ENCODE peak calls at places on chromosomes 2 and 18, in five cellular contexts. F, Q, C, Y and J are unnamed samples.

GRCh38 chr2:109144271-109144670 is 15.3 kb downstream of the SH3RF3 start:
- DNase-seq in Q (no peak), C (peak), Y (no peak), F (no peak), J (no peak)

GRCh38 chr2:19881866-19882265 is 19.9 kb downstream of the TTC32 start:
- DNase-seq in C (no peak), Y (no peak), Q (no peak), F (no peak), J (no peak)

GRCh38 chr2:226478121-226478809 is 321.4 kb downstream of the IRS1 start:
- DNase-seq in Q (peak), F (no peak), Y (peak), C (peak), J (no peak)

GRCh38 chr2:29751390-29751789 is 170.0 kb downstream of the ALK start:
- DNase-seq in C (no peak), Y (no peak), Q (no peak), F (no peak), J (no peak)

GRCh38 chr2:238963164-238963969 is 115.5 kb downstream of the TWIST2 start:
- DNase-seq in Q (peak), F (no peak), C (peak), Y (no peak), J (no peak)

GRCh38 chr2:102144128-102144527 is 1.6 kb downstream of the IL1R1 start:
- DNase-seq in C (no peak), Q (no peak), F (no peak), Y (no peak), J (no peak)

GRCh38 chr2:227684258-227684657 is 17.7 kb downstream of the SCYGR5 start:
- DNase-seq in C (no peak), Y (no peak), Q (no peak), F (peak), J (no peak)

GRCh38 chr2:101388232-101388631 is 929 bp upstream of the CREG2 start:
- DNase-seq in C (no peak), F (no peak), Q (peak), Y (no peak), J (no peak)

GRCh38 chr2:216107760-216108159 is 1.4 kb upstream of the XRCC5 start:
- DNase-seq in F (no peak), Y (no peak), C (no peak), Q (no peak), J (no peak)

GRCh38 chr2:145380436-145381017 is 860.6 kb upstream of the ZEB2 start:
- DNase-seq in Y (no peak), F (no peak), C (no peak), Q (peak), J (no peak)

GRCh38 chr2:26770986-26771586 is 7.0 kb downstream of the SLC35F6 start:
- DNase-seq in C (peak), F (no peak), Q (peak), Y (peak), J (no peak)

GRCh38 chr2:42917374-42918017 is 125.1 kb upstream of the HAAO start:
- DNase-seq in Y (no peak), F (no peak), Q (peak), C (peak), J (peak)

GRCh38 chr2:72118951-72119350 is 28.7 kb downstream of the CYP26B1 start:
- DNase-seq in C (no peak), Q (no peak), F (no peak), Y (no peak), J (no peak)

GRCh38 chr2:103945083-103945482 is 908.8 kb upstream of the POU3F3 start:
- DNase-seq in C (no peak), Y (no peak), F (no peak), Q (no peak), J (no peak)

GRCh38 chr2:73385486-73386341 is at the start of gene ALMS1:
- DNase-seq in Y (peak), C (peak), Q (peak), F (peak), J (peak)
- TF ChIP-seq CTCF in Y (no peak), C (peak), Q (peak), F (peak), J (no peak)

DNA sequence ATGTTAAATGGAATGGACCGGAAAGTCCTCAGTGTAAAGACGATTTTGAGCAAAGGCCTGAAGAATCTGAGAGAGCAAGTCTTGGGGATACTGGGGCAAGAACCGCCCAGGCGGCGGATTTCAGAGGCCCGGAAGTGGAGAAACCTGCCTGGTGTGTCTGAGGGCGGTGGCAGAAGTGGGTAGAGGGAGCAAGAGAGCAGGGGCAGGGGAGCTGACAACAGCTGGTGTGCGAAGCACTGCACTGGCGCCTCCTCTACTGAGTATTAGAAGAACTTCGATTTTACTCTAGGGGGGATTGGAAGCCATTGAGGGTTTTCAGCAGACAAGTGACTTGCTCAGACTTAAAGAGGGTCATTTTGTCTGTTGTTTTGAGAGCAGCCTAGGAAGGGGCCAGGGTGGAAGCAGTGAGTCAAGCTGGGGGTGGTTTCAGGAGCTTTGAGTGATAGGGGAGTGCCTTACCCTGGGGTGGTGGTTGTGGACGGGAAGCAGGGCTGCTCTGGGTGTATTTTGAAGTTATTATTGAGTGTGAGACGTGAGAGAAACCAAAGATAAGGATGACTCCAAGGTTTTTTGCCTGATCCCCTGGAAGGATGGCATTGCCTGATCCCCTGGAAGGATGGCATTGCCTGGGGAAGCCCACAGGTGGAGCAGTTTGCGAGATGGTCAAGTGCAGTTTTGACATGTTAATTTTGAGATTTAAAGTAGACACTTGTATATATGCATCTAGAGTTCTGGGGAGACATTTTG is 52.5 kb downstream of the ZNF236 start:
- DNase-seq in F (no peak), C (no peak), Y (no peak), Q (no peak), J (no peak)
- TF ChIP-seq CTCF in F (no peak), C (no peak), Y (no peak), Q (no peak), J (no peak)

GRCh38 chr18:70781860-70782453 is 493.1 kb downstream of the SOCS6 start:
- DNase-seq in F (no peak), C (no peak), Y (no peak), Q (peak), J (no peak)
- TF ChIP-seq CTCF in F (peak), C (peak), Y (no peak), Q (peak), J (peak)

GRCh38 chr2:84741182-84741822 is 139.6 kb downstream of the TRABD2A start:
- DNase-seq in F (no peak), Q (peak), C (no peak), Y (no peak), J (no peak)
- TF ChIP-seq CTCF in F (peak), Q (peak), C (no peak), Y (no peak), J (peak)

GRCh38 chr2:48728295-48728694 is 27.2 kb downstream of the LHCGR start:
- DNase-seq in Y (no peak), C (no peak), Q (no peak), F (no peak), J (no peak)

GRCh38 chr2:48724278-48724677 is 31.2 kb downstream of the LHCGR start:
- DNase-seq in Y (no peak), F (no peak), C (no peak), Q (no peak), J (no peak)

GRCh38 chr2:48723125-48723524 is 32.4 kb downstream of the LHCGR start:
- DNase-seq in Y (no peak), F (no peak), Q (no peak), C (no peak), J (no peak)

GRCh38 chr2:48727560-48727959 is 28.0 kb downstream of the LHCGR start:
- DNase-seq in F (no peak), C (no peak), Y (no peak), Q (no peak), J (no peak)

GRCh38 chr2:48725696-48726494 is 29.6 kb downstream of the LHCGR start:
- DNase-seq in F (no peak), Q (no peak), C (no peak), Y (no peak), J (no peak)
- TF ChIP-seq CTCF in F (no peak), Q (no peak), C (no peak), Y (no peak), J (no peak)